ENCODE peak calls at places on chromosomes 11 and 22, in nine cellular contexts. W is uterus; H is neuronal stem cell; Z is naive thymus-derived CD4-positive, alpha-beta T cell; K is adrenal gland; S is CD8-positive, alpha-beta T cell; Y is cardiac muscle cell; U is heart right ventricle; O is WERI-Rb-1. R is an unnamed sample.

GRCh38 chr22:29609139-29609538 is 5.7 kb downstream of the NF2 start:
- DNase-seq in O (peak; percentile 23), S (no peak), U (no peak), W (no peak), K (no peak), Z (no peak), H (no peak), Y (peak; percentile 31), R (no peak)

GRCh38 chr11:132058211-132058772 is 687.9 kb downstream of the NTM start:
- DNase-seq in S (no peak), K (peak; percentile 20), Y (no peak), H (no peak), W (no peak), U (no peak), Z (no peak), O (peak; percentile 36), R (no peak)

GRCh38 chr11:20089357-20089756 is 70.9 kb downstream of the DBX1 start:
- DNase-seq in H (no peak), S (no peak), U (no peak), Y (no peak), K (no peak), Z (no peak), O (no peak), W (no peak), R (no peak)

GRCh38 chr22:22689621-22690345 is 45.4 kb downstream of the GGTLC2 start:
- DNase-seq in K (no peak), Z (no peak), Y (no peak), U (no peak), H (no peak), W (no peak), S (no peak), O (no peak), R (no peak)

GRCh38 chr11:43920598-43921419 is 21.6 kb upstream of the C11orf96 start:
- DNase-seq in W (peak; percentile 93), H (no peak), K (peak; percentile 91), Z (no peak), U (no peak), S (no peak), O (no peak), Y (no peak), R (peak; percentile 65)

GRCh38 chr22:24325105-24325757 is 54.6 kb downstream of the SPECC1L start:
- DNase-seq in S (no peak), Y (peak; percentile 51), U (no peak), W (no peak), Z (peak; percentile 62), K (peak; percentile 36), O (peak; percentile 11), H (no peak), R (no peak)

GRCh38 chr11:126488591-126489370 is 133.3 kb downstream of the ST3GAL4 start:
- DNase-seq in S (no peak), Y (no peak), Z (no peak), W (no peak), U (no peak), K (no peak), H (no peak), O (no peak), R (no peak)

GRCh38 chr11:21811572-21811971 is 381.3 kb upstream of the ANO5 start:
- DNase-seq in U (no peak), Y (peak; percentile 51), W (no peak), O (peak; percentile 47), H (no peak), K (no peak), Z (no peak), S (no peak), R (no peak)

GRCh38 chr11:9600651-9601040 is 27.2 kb downstream of the WEE1 start:
- DNase-seq in S (no peak), Z (no peak), W (no peak), O (no peak), U (no peak), K (no peak), Y (no peak), H (no peak), R (no peak)

GRCh38 chr11:121595717-121596156 is 143.0 kb upstream of the SORL1-AS1 start:
- DNase-seq in S (no peak), Y (no peak), W (peak; percentile 43), O (no peak), Z (no peak), H (no peak), U (no peak), K (no peak), R (no peak)

GRCh38 chr11:122343247-122343646 is 227.2 kb upstream of the BLID start:
- DNase-seq in Y (no peak), W (no peak), O (no peak), S (no peak), H (no peak), K (no peak), Z (no peak), U (no peak), R (no peak)

GRCh38 chr22:30889996-30890480 is 78.5 kb downstream of the MORC2 start:
- DNase-seq in W (peak; percentile 1), O (no peak), U (no peak), Z (no peak), S (no peak), K (no peak), Y (no peak), H (no peak), R (no peak)

GRCh38 chr11:123645576-123645975 is 8.8 kb downstream of the SCN3B start:
- DNase-seq in H (no peak), K (no peak), S (no peak), Y (no peak), Z (no peak), O (peak; percentile 90), W (no peak), U (no peak), R (no peak)

GRCh38 chr11:123653405-123653996 is 923 bp downstream of the SCN3B start:
- DNase-seq in W (no peak), Y (no peak), O (peak; percentile 84), Z (no peak), U (no peak), S (no peak), H (no peak), K (no peak), R (no peak)

GRCh38 chr11:123653997-123654565 is 343 bp downstream of the SCN3B start:
- DNase-seq in U (peak; percentile 51), Z (peak; percentile 25), O (no peak), Y (peak; percentile 85), K (peak; percentile 55), S (no peak), W (no peak), H (peak; percentile 67), R (peak; percentile 79)

GRCh38 chr11:123654566-123655081 is at the start of gene SCN3B:
- DNase-seq in U (peak; percentile 66), K (peak; percentile 61), W (peak; percentile 43), Z (peak; percentile 13), O (peak; percentile 95), H (peak; percentile 72), Y (peak; percentile 90), S (no peak), R (peak; percentile 71)

DNA sequence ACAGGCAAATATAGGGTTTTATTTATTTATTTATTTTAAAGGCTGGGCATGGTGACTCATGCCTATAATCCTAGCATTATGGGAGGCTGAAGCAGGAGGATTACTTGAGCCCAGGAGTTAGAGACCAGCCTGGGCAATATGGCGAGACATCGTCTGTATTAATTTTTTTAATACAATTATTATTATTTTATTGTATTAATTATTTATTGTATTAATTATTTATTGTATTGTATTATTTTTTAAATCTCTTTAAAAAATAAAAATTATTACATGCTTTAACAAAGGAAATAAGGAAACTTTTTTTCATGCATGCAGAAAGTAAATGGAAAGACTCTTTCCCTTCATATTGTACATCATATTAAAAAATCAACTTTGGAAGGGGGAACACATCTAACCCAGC is 3.5 kb downstream of the SCN3B start:
- DNase-seq in S (no peak), Y (no peak), O (no peak), U (no peak), K (no peak), H (no peak), W (no peak), Z (no peak), R (no peak)
- H3K9me3 ChIP-seq in S (no peaks in the 10 kb centered on the region), Y (no peaks in the 10 kb centered on the region), O (no peaks in the 10 kb centered on the region), U (no peaks in the 10 kb centered on the region), K (no peaks in the 10 kb centered on the region), H (no peaks in the 10 kb centered on the region), W (no peaks in the 10 kb centered on the region), Z (no peaks in the 10 kb centered on the region), R (no peaks in the 10 kb centered on the region)

GRCh38 chr22:49670610-49671330 is 156.9 kb downstream of the BRD1 start:
- DNase-seq in Z (no peak), H (peak; percentile 18), O (peak; percentile 68), U (no peak), W (no peak), K (no peak), S (no peak), Y (no peak), R (no peak)
- H3K4me3 ChIP-seq in Z (peak overlapping the region; percentile 20), H (no peak overlapping the region), O (peak overlapping the region; percentile 39), U (peak overlapping the region; percentile 47), W (no peak overlapping the region), K (no peak overlapping the region), S (peak overlapping the region; percentile 48), Y (peak overlapping the region; percentile 16), R (peak overlapping the region; percentile 52)

GRCh38 chr11:50074161-50074560 is 41.5 kb downstream of the OR4C45 start:
- DNase-seq in W (no peak), Y (no peak), K (no peak), U (no peak), Z (no peak), H (no peak), S (no peak), O (no peak), R (no peak)
- H3K9me3 ChIP-seq in W (no peaks in the 10 kb centered on the region), Y (no peaks in the 10 kb centered on the region), K (no peaks in the 10 kb centered on the region), U (no peaks in the 10 kb centered on the region), Z (peaks cover 4% of the 10 kb centered on the region), H (no peaks in the 10 kb centered on the region), S (no peaks in the 10 kb centered on the region), O (no peaks in the 10 kb centered on the region), R (no peaks in the 10 kb centered on the region)

GRCh38 chr11:35049906-35050531 is 89.0 kb upstream of the CD44 start:
- DNase-seq in Y (no peak), O (no peak), W (no peak), S (no peak), H (no peak), U (no peak), K (no peak), Z (no peak), R (no peak)

GRCh38 chr11:35045219-35045819 is 93.7 kb upstream of the CD44 start:
- DNase-seq in K (peak; percentile 13), Z (peak; percentile 96), O (no peak), S (peak; percentile 54), Y (no peak), U (no peak), H (no peak), W (no peak), R (no peak)

GRCh38 chr11:35043933-35044332 is 95.0 kb upstream of the CD44 start:
- DNase-seq in H (no peak), U (no peak), Z (peak; percentile 30), S (no peak), K (no peak), W (no peak), O (no peak), Y (no peak), R (no peak)

GRCh38 chr11:35047179-35047578 is 91.8 kb upstream of the CD44 start:
- DNase-seq in Z (peak; percentile 87), O (no peak), S (no peak), Y (no peak), W (no peak), K (no peak), H (no peak), U (no peak), R (no peak)

DNA sequence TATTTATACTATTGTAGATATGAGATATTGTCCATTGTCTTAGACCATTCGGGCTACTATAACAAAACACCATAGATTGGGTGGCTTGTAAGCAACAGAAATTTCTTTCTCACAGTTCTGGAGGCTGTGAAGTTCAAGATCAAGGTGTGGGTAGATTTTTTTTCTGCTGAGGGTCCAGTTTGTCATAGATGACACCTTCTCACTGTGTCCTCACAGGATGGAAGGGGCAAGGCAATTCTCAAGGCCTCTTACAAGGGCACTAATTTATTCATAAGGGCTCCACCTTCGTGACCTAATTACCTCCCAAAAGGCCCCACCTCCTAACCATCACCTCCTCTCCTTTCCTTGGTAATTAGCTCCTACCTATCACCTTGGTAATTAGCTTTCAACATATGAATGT is 92.4 kb upstream of the CD44 start:
- DNase-seq in S (no peak), W (no peak), Y (no peak), U (no peak), Z (no peak), H (no peak), K (no peak), O (no peak), R (no peak)
- H3K4me3 ChIP-seq in S (no peak overlapping the region), W (no peak overlapping the region), Y (no peak overlapping the region), U (no peak overlapping the region), Z (peak overlapping the region; percentile 2), H (no peak overlapping the region), K (no peak overlapping the region), O (no peak overlapping the region), R (no peak overlapping the region)

R was measured in psoas muscle.